ENCODE peak calls at places on chromosomes 7 and 10, in seven cellular contexts. M is psoas muscle, Y is kidney tubule cell, U is neural progenitor cell, C is iris pigment epithelial cell, W is NCI-H2171 treated with DMSO at 0.1 percent for 48 hours, O is HT1080. E is an unnamed sample.

GRCh38 chr7:133923974-133924373 is 203.2 kb upstream of the LRGUK start:
- DNase-seq in M (no peak), Y (no peak), U (no peak), C (no peak), W (peak), O (no peak), E (no peak)

GRCh38 chr7:88147949-88148348 is 71.9 kb downstream of the SRI start:
- DNase-seq in M (no peak), Y (no peak), U (peak), C (no peak), W (no peak), O (no peak), E (no peak)

GRCh38 chr10:119197921-119198320 is 9.4 kb upstream of the GRK5 start:
- DNase-seq in M (no peak), Y (peak), U (no peak), C (peak), W (no peak), O (peak), E (no peak)

GRCh38 chr10:45502458-45502857 is 128.4 kb downstream of the ALOX5 start:
- DNase-seq in M (no peak), Y (no peak), U (no peak), C (peak), W (no peak), O (no peak), E (no peak)

GRCh38 chr7:25596443-25596842 is 368.2 kb upstream of the NPVF start:
- DNase-seq in M (no peak), Y (no peak), U (no peak), C (no peak), W (no peak), O (no peak), E (no peak)

GRCh38 chr7:17558558-17559332 is 260.3 kb downstream of the AHR start:
- DNase-seq in M (no peak), Y (peak), U (no peak), C (no peak), W (no peak), O (no peak), E (no peak)

GRCh38 chr7:13846386-13846785 is 143.1 kb downstream of the ETV1 start:
- DNase-seq in M (no peak), Y (peak), U (no peak), C (peak), W (no peak), O (no peak), E (no peak)

GRCh38 chr7:15891151-15891842 is 204.8 kb upstream of the MEOX2 start:
- DNase-seq in M (no peak), Y (peak), U (no peak), C (peak), W (no peak), O (peak), E (no peak)

GRCh38 chr7:40884226-40884625 is 749.4 kb downstream of the SUGCT start:
- DNase-seq in M (no peak), Y (peak), U (no peak), C (peak), W (no peak), O (no peak), E (no peak)

GRCh38 chr10:130337305-130337640 is 201.1 kb downstream of the GLRX3 start:
- DNase-seq in M (peak), Y (no peak), U (no peak), C (no peak), W (no peak), O (no peak), E (no peak)

GRCh38 chr10:48577158-48577557 is 27.7 kb downstream of the ARHGAP22 start:
- DNase-seq in M (no peak), Y (no peak), U (no peak), C (no peak), W (no peak), O (no peak), E (no peak)

GRCh38 chr7:43470110-43470509 is 112.8 kb upstream of the STK17A start:
- DNase-seq in M (no peak), Y (no peak), U (no peak), C (no peak), W (no peak), O (no peak), E (no peak)

GRCh38 chr10:110701618-110701971 is 57.5 kb downstream of the RBM20 start:
- DNase-seq in M (no peak), Y (no peak), U (peak), C (no peak), W (no peak), O (no peak), E (no peak)

GRCh38 chr10:44180321-44181154 is 204.4 kb downstream of the CXCL12 start:
- DNase-seq in M (peak), Y (peak), U (no peak), C (peak), W (peak), O (peak), E (no peak)

GRCh38 chr10:121130382-121130781 is 279.2 kb downstream of the WDR11 start:
- DNase-seq in M (no peak), Y (no peak), U (no peak), C (no peak), W (no peak), O (no peak), E (no peak)

GRCh38 chr7:16078076-16078952 is 343.0 kb downstream of the CRPPA start:
- DNase-seq in M (no peak), Y (peak), U (peak), C (peak), W (peak), O (peak), E (no peak)

GRCh38 chr10:275680-276079 is 140.4 kb downstream of the ZMYND11 start:
- DNase-seq in M (peak), Y (no peak), U (no peak), C (no peak), W (no peak), O (no peak), E (no peak)

GRCh38 chr10:102868976-102869289 is 337 bp upstream of the AS3MT start:
- DNase-seq in M (no peak), Y (no peak), U (no peak), C (no peak), W (peak), O (no peak), E (no peak)

GRCh38 chr7:128591705-128592104 is 80.4 kb upstream of the GARIN1A start:
- DNase-seq in M (no peak), Y (no peak), U (no peak), C (no peak), W (no peak), O (no peak), E (no peak)

GRCh38 chr10:131198401-131198800 is 113.1 kb downstream of the TCERG1L start:
- DNase-seq in M (peak), Y (no peak), U (no peak), C (no peak), W (no peak), O (no peak), E (no peak)

GRCh38 chr7:124800386-124800785 is 34.8 kb upstream of the GPR37 start:
- DNase-seq in M (no peak), Y (no peak), U (no peak), C (no peak), W (peak), O (no peak), E (no peak)

GRCh38 chr7:30941582-30942310 is 22.0 kb upstream of the GHRHR start:
- DNase-seq in M (no peak), Y (peak), U (no peak), C (no peak), W (no peak), O (no peak), E (no peak)

GRCh38 chr7:16399265-16399801 is 22.0 kb downstream of the CRPPA start:
- DNase-seq in M (no peak), Y (no peak), U (no peak), C (no peak), W (no peak), O (no peak), E (no peak)

GRCh38 chr10:87723500-87723899 is 63.8 kb downstream of the PAPSS2 start:
- DNase-seq in M (no peak), Y (no peak), U (no peak), C (peak), W (no peak), O (peak), E (no peak)

GRCh38 chr7:2010101-2010500 is 222.6 kb downstream of the MAD1L1 start:
- DNase-seq in M (peak), Y (no peak), U (no peak), C (no peak), W (no peak), O (no peak), E (no peak)

GRCh38 chr10:12842310-12842709 is 159.2 kb downstream of the CCDC3 start:
- DNase-seq in M (no peak), Y (no peak), U (no peak), C (no peak), W (no peak), O (no peak), E (no peak)

GRCh38 chr7:16980539-16980938 is 98.8 kb upstream of the AGR3 start:
- DNase-seq in M (no peak), Y (no peak), U (no peak), C (no peak), W (no peak), O (no peak), E (no peak)

GRCh38 chr7:27685209-27685608 is 22.5 kb upstream of the HIBADH start:
- DNase-seq in M (no peak), Y (no peak), U (no peak), C (no peak), W (no peak), O (peak), E (no peak)

GRCh38 chr10:70540789-70541360 is 61.7 kb downstream of the PRF1 start:
- DNase-seq in M (no peak), Y (no peak), U (no peak), C (no peak), W (no peak), O (no peak), E (no peak)

GRCh38 chr10:98038333-98038732 is 7.9 kb upstream of the CRTAC1 start:
- DNase-seq in M (no peak), Y (no peak), U (peak), C (no peak), W (no peak), O (no peak), E (no peak)

GRCh38 chr7:97024209-97025129 is at the start of gene DLX5:
- DNase-seq in M (no peak), Y (peak), U (peak), C (no peak), W (peak), O (peak), E (no peak)

GRCh38 chr7:44978511-44979366 is at the start of gene MYO1G:
- DNase-seq in M (no peak), Y (no peak), U (no peak), C (no peak), W (no peak), O (no peak), E (peak)

GRCh38 chr7:101536232-101536631 is 92.9 kb downstream of the MYL10 start:
- DNase-seq in M (no peak), Y (peak), U (no peak), C (no peak), W (no peak), O (no peak), E (no peak)

GRCh38 chr10:48604408-48605263 is at the start of gene ARHGAP22:
- DNase-seq in M (peak), Y (peak), U (peak), C (peak), W (no peak), O (peak), E (peak)